ENCODE peak calls at places on chromosomes 5 and 9, in six cellular contexts. One of them, this sample, is unnamed.

GRCh38 chr5:55360190-55360589 is 52.4 kb downstream of the MTREX start:
- DNase-seq in OCI-M1: no peak
- DNase-seq in activated CD4-positive, alpha-beta T cell treated with anti-CD3 and anti-CD28 coated beads for 48 hours: no peak
- DNase-seq in NCI-H510A: no peak
- DNase-seq in NCI-H1930: no peak
- DNase-seq in activated T-helper 1 cell treated with anti-CD3 and anti-CD28 coated beads, Interleukin-2, amount 50 U/mL, for 16 hours: no peak
- DNase-seq in this sample: no peak

GRCh38 chr5:75847561-75848021 is 130.4 kb upstream of the POC5 start:
- DNase-seq in OCI-M1: peak
- DNase-seq in activated CD4-positive, alpha-beta T cell treated with anti-CD3 and anti-CD28 coated beads for 48 hours: no peak
- DNase-seq in NCI-H510A: no peak
- DNase-seq in NCI-H1930: no peak
- DNase-seq in activated T-helper 1 cell treated with anti-CD3 and anti-CD28 coated beads, Interleukin-2, amount 50 U/mL, for 16 hours: no peak
- DNase-seq in this sample: no peak

GRCh38 chr9:4741365-4742031 is 496 bp upstream of the AK3 start:
- DNase-seq in OCI-M1: peak
- DNase-seq in activated CD4-positive, alpha-beta T cell treated with anti-CD3 and anti-CD28 coated beads for 48 hours: no peak
- DNase-seq in NCI-H510A: no peak
- DNase-seq in NCI-H1930: no peak
- DNase-seq in activated T-helper 1 cell treated with anti-CD3 and anti-CD28 coated beads, Interleukin-2, amount 50 U/mL, for 16 hours: no peak
- DNase-seq in this sample: no peak

GRCh38 chr5:153222956-153223355 is 267.5 kb upstream of the GRIA1 start:
- DNase-seq in OCI-M1: no peak
- DNase-seq in activated CD4-positive, alpha-beta T cell treated with anti-CD3 and anti-CD28 coated beads for 48 hours: no peak
- DNase-seq in NCI-H510A: no peak
- DNase-seq in NCI-H1930: no peak
- DNase-seq in activated T-helper 1 cell treated with anti-CD3 and anti-CD28 coated beads, Interleukin-2, amount 50 U/mL, for 16 hours: no peak
- DNase-seq in this sample: no peak

GRCh38 chr9:35871514-35871913 is 1.3 kb upstream of the OR13J1 start:
- DNase-seq in OCI-M1: no peak
- DNase-seq in activated CD4-positive, alpha-beta T cell treated with anti-CD3 and anti-CD28 coated beads for 48 hours: no peak
- DNase-seq in NCI-H510A: no peak
- DNase-seq in NCI-H1930: no peak
- DNase-seq in activated T-helper 1 cell treated with anti-CD3 and anti-CD28 coated beads, Interleukin-2, amount 50 U/mL, for 16 hours: no peak
- DNase-seq in this sample: no peak

GRCh38 chr9:69532359-69532758 is 139.8 kb downstream of the APBA1 start:
- DNase-seq in OCI-M1: peak
- DNase-seq in activated CD4-positive, alpha-beta T cell treated with anti-CD3 and anti-CD28 coated beads for 48 hours: no peak
- DNase-seq in NCI-H510A: no peak
- DNase-seq in NCI-H1930: peak
- DNase-seq in activated T-helper 1 cell treated with anti-CD3 and anti-CD28 coated beads, Interleukin-2, amount 50 U/mL, for 16 hours: no peak
- DNase-seq in this sample: no peak

GRCh38 chr5:34487202-34487879 is 168.8 kb upstream of the RAI14 start:
- DNase-seq in OCI-M1: no peak
- DNase-seq in activated CD4-positive, alpha-beta T cell treated with anti-CD3 and anti-CD28 coated beads for 48 hours: no peak
- DNase-seq in NCI-H510A: peak
- DNase-seq in NCI-H1930: no peak
- DNase-seq in activated T-helper 1 cell treated with anti-CD3 and anti-CD28 coated beads, Interleukin-2, amount 50 U/mL, for 16 hours: no peak
- DNase-seq in this sample: no peak

GRCh38 chr9:14238518-14238917 is 75.4 kb downstream of the NFIB start:
- DNase-seq in OCI-M1: no peak
- DNase-seq in activated CD4-positive, alpha-beta T cell treated with anti-CD3 and anti-CD28 coated beads for 48 hours: no peak
- DNase-seq in NCI-H510A: no peak
- DNase-seq in NCI-H1930: no peak
- DNase-seq in activated T-helper 1 cell treated with anti-CD3 and anti-CD28 coated beads, Interleukin-2, amount 50 U/mL, for 16 hours: no peak
- DNase-seq in this sample: no peak

GRCh38 chr5:1246711-1247431 is 21.7 kb downstream of the SLC6A18 start:
- DNase-seq in OCI-M1: no peak
- DNase-seq in activated CD4-positive, alpha-beta T cell treated with anti-CD3 and anti-CD28 coated beads for 48 hours: peak
- DNase-seq in NCI-H510A: peak
- DNase-seq in NCI-H1930: no peak
- DNase-seq in activated T-helper 1 cell treated with anti-CD3 and anti-CD28 coated beads, Interleukin-2, amount 50 U/mL, for 16 hours: no peak
- DNase-seq in this sample: no peak

GRCh38 chr5:137492321-137492720 is 6.8 kb downstream of the SPOCK1 start:
- DNase-seq in OCI-M1: no peak
- DNase-seq in activated CD4-positive, alpha-beta T cell treated with anti-CD3 and anti-CD28 coated beads for 48 hours: no peak
- DNase-seq in NCI-H510A: no peak
- DNase-seq in NCI-H1930: no peak
- DNase-seq in activated T-helper 1 cell treated with anti-CD3 and anti-CD28 coated beads, Interleukin-2, amount 50 U/mL, for 16 hours: no peak
- DNase-seq in this sample: no peak

GRCh38 chr9:112535811-112536210 is 49.2 kb downstream of the KIAA1958 start:
- DNase-seq in OCI-M1: no peak
- DNase-seq in activated CD4-positive, alpha-beta T cell treated with anti-CD3 and anti-CD28 coated beads for 48 hours: no peak
- DNase-seq in NCI-H510A: no peak
- DNase-seq in NCI-H1930: no peak
- DNase-seq in activated T-helper 1 cell treated with anti-CD3 and anti-CD28 coated beads, Interleukin-2, amount 50 U/mL, for 16 hours: no peak
- DNase-seq in this sample: no peak

GRCh38 chr9:135661801-135662560 is 1.1 kb upstream of the LCN9 start:
- DNase-seq in OCI-M1: no peak
- DNase-seq in activated CD4-positive, alpha-beta T cell treated with anti-CD3 and anti-CD28 coated beads for 48 hours: no peak
- DNase-seq in NCI-H510A: no peak
- DNase-seq in NCI-H1930: no peak
- DNase-seq in activated T-helper 1 cell treated with anti-CD3 and anti-CD28 coated beads, Interleukin-2, amount 50 U/mL, for 16 hours: no peak
- DNase-seq in this sample: no peak

GRCh38 chr5:58921106-58921505 is 338.2 kb downstream of the RAB3C start:
- DNase-seq in OCI-M1: no peak
- DNase-seq in activated CD4-positive, alpha-beta T cell treated with anti-CD3 and anti-CD28 coated beads for 48 hours: no peak
- DNase-seq in NCI-H510A: no peak
- DNase-seq in NCI-H1930: no peak
- DNase-seq in activated T-helper 1 cell treated with anti-CD3 and anti-CD28 coated beads, Interleukin-2, amount 50 U/mL, for 16 hours: no peak
- DNase-seq in this sample: no peak

GRCh38 chr9:27303219-27303618 is 6.3 kb upstream of the EQTN start:
- DNase-seq in OCI-M1: peak
- DNase-seq in activated CD4-positive, alpha-beta T cell treated with anti-CD3 and anti-CD28 coated beads for 48 hours: no peak
- DNase-seq in NCI-H510A: no peak
- DNase-seq in NCI-H1930: no peak
- DNase-seq in activated T-helper 1 cell treated with anti-CD3 and anti-CD28 coated beads, Interleukin-2, amount 50 U/mL, for 16 hours: no peak
- DNase-seq in this sample: no peak

GRCh38 chr5:76104027-76104426 is 20.8 kb downstream of the SV2C start:
- DNase-seq in OCI-M1: peak
- DNase-seq in activated CD4-positive, alpha-beta T cell treated with anti-CD3 and anti-CD28 coated beads for 48 hours: peak
- DNase-seq in NCI-H510A: no peak
- DNase-seq in NCI-H1930: no peak
- DNase-seq in activated T-helper 1 cell treated with anti-CD3 and anti-CD28 coated beads, Interleukin-2, amount 50 U/mL, for 16 hours: no peak
- DNase-seq in this sample: no peak

GRCh38 chr9:37259906-37260305 is 139.5 kb downstream of the ZCCHC7 start:
- DNase-seq in OCI-M1: no peak
- DNase-seq in activated CD4-positive, alpha-beta T cell treated with anti-CD3 and anti-CD28 coated beads for 48 hours: no peak
- DNase-seq in NCI-H510A: no peak
- DNase-seq in NCI-H1930: no peak
- DNase-seq in activated T-helper 1 cell treated with anti-CD3 and anti-CD28 coated beads, Interleukin-2, amount 50 U/mL, for 16 hours: no peak
- DNase-seq in this sample: no peak

GRCh38 chr9:97773723-97774122 is 76.6 kb upstream of the XPA start:
- DNase-seq in OCI-M1: peak
- DNase-seq in activated CD4-positive, alpha-beta T cell treated with anti-CD3 and anti-CD28 coated beads for 48 hours: no peak
- DNase-seq in NCI-H510A: no peak
- DNase-seq in NCI-H1930: no peak
- DNase-seq in activated T-helper 1 cell treated with anti-CD3 and anti-CD28 coated beads, Interleukin-2, amount 50 U/mL, for 16 hours: no peak
- DNase-seq in this sample: no peak

GRCh38 chr5:36152324-36153298 is 700 bp downstream of the SKP2 start:
- DNase-seq in OCI-M1: peak
- DNase-seq in activated CD4-positive, alpha-beta T cell treated with anti-CD3 and anti-CD28 coated beads for 48 hours: no peak
- DNase-seq in NCI-H510A: peak
- DNase-seq in NCI-H1930: no peak
- DNase-seq in activated T-helper 1 cell treated with anti-CD3 and anti-CD28 coated beads, Interleukin-2, amount 50 U/mL, for 16 hours: no peak
- DNase-seq in this sample: peak

GRCh38 chr9:107246259-107247254 is 36.5 kb upstream of the RAD23B start:
- DNase-seq in OCI-M1: peak
- DNase-seq in activated CD4-positive, alpha-beta T cell treated with anti-CD3 and anti-CD28 coated beads for 48 hours: peak
- DNase-seq in NCI-H510A: no peak
- DNase-seq in NCI-H1930: peak
- DNase-seq in activated T-helper 1 cell treated with anti-CD3 and anti-CD28 coated beads, Interleukin-2, amount 50 U/mL, for 16 hours: no peak
- DNase-seq in this sample: no peak

GRCh38 chr5:62579761-62580160 is 1.1 kb downstream of the LRRC70 start:
- DNase-seq in OCI-M1: no peak
- DNase-seq in activated CD4-positive, alpha-beta T cell treated with anti-CD3 and anti-CD28 coated beads for 48 hours: no peak
- DNase-seq in NCI-H510A: no peak
- DNase-seq in NCI-H1930: no peak
- DNase-seq in activated T-helper 1 cell treated with anti-CD3 and anti-CD28 coated beads, Interleukin-2, amount 50 U/mL, for 16 hours: no peak
- DNase-seq in this sample: no peak

GRCh38 chr9:16864741-16865434 is 5.6 kb downstream of the BNC2 start:
- DNase-seq in OCI-M1: no peak
- DNase-seq in activated CD4-positive, alpha-beta T cell treated with anti-CD3 and anti-CD28 coated beads for 48 hours: no peak
- DNase-seq in NCI-H510A: no peak
- DNase-seq in NCI-H1930: no peak
- DNase-seq in activated T-helper 1 cell treated with anti-CD3 and anti-CD28 coated beads, Interleukin-2, amount 50 U/mL, for 16 hours: no peak
- DNase-seq in this sample: no peak

GRCh38 chr5:135310328-135310989 is 88.6 kb downstream of the MACROH2A1 start:
- DNase-seq in OCI-M1: peak
- DNase-seq in activated CD4-positive, alpha-beta T cell treated with anti-CD3 and anti-CD28 coated beads for 48 hours: no peak
- DNase-seq in NCI-H510A: no peak
- DNase-seq in NCI-H1930: no peak
- DNase-seq in activated T-helper 1 cell treated with anti-CD3 and anti-CD28 coated beads, Interleukin-2, amount 50 U/mL, for 16 hours: no peak
- DNase-seq in this sample: no peak

GRCh38 chr9:76680716-76681431 is 83.4 kb upstream of the PCA3 start:
- DNase-seq in OCI-M1: no peak
- DNase-seq in activated CD4-positive, alpha-beta T cell treated with anti-CD3 and anti-CD28 coated beads for 48 hours: peak
- DNase-seq in NCI-H510A: no peak
- DNase-seq in NCI-H1930: no peak
- DNase-seq in activated T-helper 1 cell treated with anti-CD3 and anti-CD28 coated beads, Interleukin-2, amount 50 U/mL, for 16 hours: no peak
- DNase-seq in this sample: no peak

GRCh38 chr5:136036991-136037705 is 8.4 kb downstream of the TGFBI start:
- DNase-seq in OCI-M1: no peak
- DNase-seq in activated CD4-positive, alpha-beta T cell treated with anti-CD3 and anti-CD28 coated beads for 48 hours: peak
- DNase-seq in NCI-H510A: no peak
- DNase-seq in NCI-H1930: peak
- DNase-seq in activated T-helper 1 cell treated with anti-CD3 and anti-CD28 coated beads, Interleukin-2, amount 50 U/mL, for 16 hours: peak
- DNase-seq in this sample: peak

GRCh38 chr9:83449981-83450380 is 88.2 kb downstream of the FRMD3 start:
- DNase-seq in OCI-M1: no peak
- DNase-seq in activated CD4-positive, alpha-beta T cell treated with anti-CD3 and anti-CD28 coated beads for 48 hours: no peak
- DNase-seq in NCI-H510A: no peak
- DNase-seq in NCI-H1930: no peak
- DNase-seq in activated T-helper 1 cell treated with anti-CD3 and anti-CD28 coated beads, Interleukin-2, amount 50 U/mL, for 16 hours: no peak
- DNase-seq in this sample: no peak

GRCh38 chr5:91382530-91383026 is 539 bp downstream of the ARRDC3 start:
- DNase-seq in OCI-M1: peak
- DNase-seq in activated CD4-positive, alpha-beta T cell treated with anti-CD3 and anti-CD28 coated beads for 48 hours: peak
- DNase-seq in NCI-H510A: peak
- DNase-seq in NCI-H1930: no peak
- DNase-seq in activated T-helper 1 cell treated with anti-CD3 and anti-CD28 coated beads, Interleukin-2, amount 50 U/mL, for 16 hours: no peak
- DNase-seq in this sample: peak

GRCh38 chr5:176882566-176882900 is 16.6 kb downstream of the HK3 start:
- DNase-seq in OCI-M1: no peak
- DNase-seq in activated CD4-positive, alpha-beta T cell treated with anti-CD3 and anti-CD28 coated beads for 48 hours: no peak
- DNase-seq in NCI-H510A: no peak
- DNase-seq in NCI-H1930: no peak
- DNase-seq in activated T-helper 1 cell treated with anti-CD3 and anti-CD28 coated beads, Interleukin-2, amount 50 U/mL, for 16 hours: no peak
- DNase-seq in this sample: no peak

GRCh38 chr5:125659316-125660071 is 763.7 kb upstream of the GRAMD2B start:
- DNase-seq in OCI-M1: no peak
- DNase-seq in activated CD4-positive, alpha-beta T cell treated with anti-CD3 and anti-CD28 coated beads for 48 hours: no peak
- DNase-seq in NCI-H510A: no peak
- DNase-seq in NCI-H1930: no peak
- DNase-seq in activated T-helper 1 cell treated with anti-CD3 and anti-CD28 coated beads, Interleukin-2, amount 50 U/mL, for 16 hours: no peak
- DNase-seq in this sample: no peak

GRCh38 chr9:125683486-125683885 is 23.5 kb downstream of the MAPKAP1 start:
- DNase-seq in OCI-M1: no peak
- DNase-seq in activated CD4-positive, alpha-beta T cell treated with anti-CD3 and anti-CD28 coated beads for 48 hours: no peak
- DNase-seq in NCI-H510A: no peak
- DNase-seq in NCI-H1930: no peak
- DNase-seq in activated T-helper 1 cell treated with anti-CD3 and anti-CD28 coated beads, Interleukin-2, amount 50 U/mL, for 16 hours: no peak
- DNase-seq in this sample: no peak

GRCh38 chr5:73793911-73794310 is 167.9 kb downstream of the ARHGEF28 start:
- DNase-seq in OCI-M1: no peak
- DNase-seq in activated CD4-positive, alpha-beta T cell treated with anti-CD3 and anti-CD28 coated beads for 48 hours: no peak
- DNase-seq in NCI-H510A: no peak
- DNase-seq in NCI-H1930: no peak
- DNase-seq in activated T-helper 1 cell treated with anti-CD3 and anti-CD28 coated beads, Interleukin-2, amount 50 U/mL, for 16 hours: no peak
- DNase-seq in this sample: no peak

GRCh38 chr5:148416921-148417320 is 33.2 kb downstream of the FBXO38 start:
- DNase-seq in OCI-M1: no peak
- DNase-seq in activated CD4-positive, alpha-beta T cell treated with anti-CD3 and anti-CD28 coated beads for 48 hours: no peak
- DNase-seq in NCI-H510A: no peak
- DNase-seq in NCI-H1930: no peak
- DNase-seq in activated T-helper 1 cell treated with anti-CD3 and anti-CD28 coated beads, Interleukin-2, amount 50 U/mL, for 16 hours: no peak
- DNase-seq in this sample: no peak

GRCh38 chr9:3827175-3827574 is 301.4 kb upstream of the RFX3 start:
- DNase-seq in OCI-M1: no peak
- DNase-seq in activated CD4-positive, alpha-beta T cell treated with anti-CD3 and anti-CD28 coated beads for 48 hours: no peak
- DNase-seq in NCI-H510A: peak
- DNase-seq in NCI-H1930: no peak
- DNase-seq in activated T-helper 1 cell treated with anti-CD3 and anti-CD28 coated beads, Interleukin-2, amount 50 U/mL, for 16 hours: no peak
- DNase-seq in this sample: no peak

GRCh38 chr5:102691434-102691833 is 63.7 kb upstream of the PAM start:
- DNase-seq in OCI-M1: no peak
- DNase-seq in activated CD4-positive, alpha-beta T cell treated with anti-CD3 and anti-CD28 coated beads for 48 hours: no peak
- DNase-seq in NCI-H510A: no peak
- DNase-seq in NCI-H1930: no peak
- DNase-seq in activated T-helper 1 cell treated with anti-CD3 and anti-CD28 coated beads, Interleukin-2, amount 50 U/mL, for 16 hours: no peak
- DNase-seq in this sample: no peak

GRCh38 chr5:159511570-159511969 is 181.3 kb upstream of the IL12B start:
- DNase-seq in OCI-M1: no peak
- DNase-seq in activated CD4-positive, alpha-beta T cell treated with anti-CD3 and anti-CD28 coated beads for 48 hours: no peak
- DNase-seq in NCI-H510A: no peak
- DNase-seq in NCI-H1930: no peak
- DNase-seq in activated T-helper 1 cell treated with anti-CD3 and anti-CD28 coated beads, Interleukin-2, amount 50 U/mL, for 16 hours: no peak
- DNase-seq in this sample: no peak

GRCh38 chr5:93433422-93433821 is 147.6 kb downstream of the NR2F1-AS1 start:
- DNase-seq in OCI-M1: peak
- DNase-seq in activated CD4-positive, alpha-beta T cell treated with anti-CD3 and anti-CD28 coated beads for 48 hours: no peak
- DNase-seq in NCI-H510A: no peak
- DNase-seq in NCI-H1930: no peak
- DNase-seq in activated T-helper 1 cell treated with anti-CD3 and anti-CD28 coated beads, Interleukin-2, amount 50 U/mL, for 16 hours: no peak
- DNase-seq in this sample: no peak

GRCh38 chr5:164336906-164337305 is 831.5 kb downstream of the MAT2B start:
- DNase-seq in OCI-M1: no peak
- DNase-seq in activated CD4-positive, alpha-beta T cell treated with anti-CD3 and anti-CD28 coated beads for 48 hours: no peak
- DNase-seq in NCI-H510A: no peak
- DNase-seq in NCI-H1930: no peak
- DNase-seq in activated T-helper 1 cell treated with anti-CD3 and anti-CD28 coated beads, Interleukin-2, amount 50 U/mL, for 16 hours: no peak
- DNase-seq in this sample: no peak

GRCh38 chr5:96248152-96248551 is 184.9 kb downstream of the PCSK1 start:
- DNase-seq in OCI-M1: no peak
- DNase-seq in activated CD4-positive, alpha-beta T cell treated with anti-CD3 and anti-CD28 coated beads for 48 hours: no peak
- DNase-seq in NCI-H510A: no peak
- DNase-seq in NCI-H1930: no peak
- DNase-seq in activated T-helper 1 cell treated with anti-CD3 and anti-CD28 coated beads, Interleukin-2, amount 50 U/mL, for 16 hours: no peak
- DNase-seq in this sample: no peak

GRCh38 chr5:123855630-123856029 is 343.7 kb downstream of the CSNK1G3 start:
- DNase-seq in OCI-M1: no peak
- DNase-seq in activated CD4-positive, alpha-beta T cell treated with anti-CD3 and anti-CD28 coated beads for 48 hours: no peak
- DNase-seq in NCI-H510A: no peak
- DNase-seq in NCI-H1930: no peak
- DNase-seq in activated T-helper 1 cell treated with anti-CD3 and anti-CD28 coated beads, Interleukin-2, amount 50 U/mL, for 16 hours: no peak
- DNase-seq in this sample: no peak

GRCh38 chr5:113489299-113489698 is 1.0 kb upstream of the MCC start:
- DNase-seq in OCI-M1: peak
- DNase-seq in activated CD4-positive, alpha-beta T cell treated with anti-CD3 and anti-CD28 coated beads for 48 hours: peak
- DNase-seq in NCI-H510A: no peak
- DNase-seq in NCI-H1930: no peak
- DNase-seq in activated T-helper 1 cell treated with anti-CD3 and anti-CD28 coated beads, Interleukin-2, amount 50 U/mL, for 16 hours: no peak
- DNase-seq in this sample: no peak

This sample was measured in effector memory CD8-positive, alpha-beta T cell.